ENCODE peak calls at places on chromosomes 4 and X, in six cellular contexts. One of them, this sample, is unnamed.
A peak's percentile ranks its signal among the peaks of the same experiment; 100 is the strongest.

GRCh38 chr4:173590697-173591096 is 60.7 kb upstream of the HAND2 start:
- DNase-seq in H9: no peak
- DNase-seq in IMR-90: no peak
- DNase-seq in trophoblast cell: no peak
- DNase-seq in neuronal stem cell: no peak
- DNase-seq in H1: no peak
- DNase-seq in this sample: no peak

GRCh38 chr4:181659202-181659601 is 584.0 kb upstream of the TENM3 start:
- DNase-seq in H9: no peak
- DNase-seq in trophoblast cell: no peak
- DNase-seq in neuronal stem cell: no peak
- DNase-seq in IMR-90: no peak
- DNase-seq in H1: no peak
- DNase-seq in this sample: no peak

GRCh38 chrX:38868941-38869378 is 67.7 kb downstream of the MID1IP1 start:
- DNase-seq in IMR-90: peak; percentile 75
- DNase-seq in H9: no peak
- DNase-seq in H1: no peak
- DNase-seq in neuronal stem cell: no peak
- DNase-seq in trophoblast cell: peak; percentile 45
- DNase-seq in this sample: peak; percentile 86

GRCh38 chr4:88979292-88979691 is 77.7 kb downstream of the FAM13A start:
- DNase-seq in neuronal stem cell: no peak
- DNase-seq in H1: no peak
- DNase-seq in IMR-90: peak; percentile 20
- DNase-seq in trophoblast cell: no peak
- DNase-seq in H9: no peak
- DNase-seq in this sample: peak; percentile 22

GRCh38 chrX:130245441-130245840 is 23.3 kb downstream of the ZNF280C start:
- DNase-seq in H9: no peak
- DNase-seq in neuronal stem cell: no peak
- DNase-seq in H1: no peak
- DNase-seq in IMR-90: peak; percentile 78
- DNase-seq in trophoblast cell: peak; percentile 24
- DNase-seq in this sample: peak; percentile 36

GRCh38 chr4:139884438-139884837 is 218.8 kb downstream of the MGST2 start:
- DNase-seq in H1: no peak
- DNase-seq in trophoblast cell: no peak
- DNase-seq in neuronal stem cell: no peak
- DNase-seq in H9: no peak
- DNase-seq in IMR-90: no peak
- DNase-seq in this sample: no peak

GRCh38 chr4:2685541-2685940 is 70.6 kb downstream of the TNIP2 start:
- DNase-seq in H1: no peak
- DNase-seq in neuronal stem cell: no peak
- DNase-seq in H9: no peak
- DNase-seq in trophoblast cell: no peak
- DNase-seq in IMR-90: peak; percentile 66
- DNase-seq in this sample: peak; percentile 21

GRCh38 chr4:168773388-168774195 is 236.5 kb downstream of the CBR4 start:
- DNase-seq in H1: no peak
- DNase-seq in H9: no peak
- DNase-seq in trophoblast cell: no peak
- DNase-seq in neuronal stem cell: no peak
- DNase-seq in IMR-90: no peak
- DNase-seq in this sample: no peak

GRCh38 chr4:128338634-128339355 is 51.2 kb upstream of the PGRMC2 start:
- DNase-seq in neuronal stem cell: no peak
- DNase-seq in H1: no peak
- DNase-seq in H9: no peak
- DNase-seq in trophoblast cell: no peak
- DNase-seq in IMR-90: peak; percentile 91
- DNase-seq in this sample: peak; percentile 94

GRCh38 chr4:53633608-53634007 is 42.3 kb upstream of the LNX1 start:
- DNase-seq in trophoblast cell: no peak
- DNase-seq in neuronal stem cell: no peak
- DNase-seq in IMR-90: peak; percentile 56
- DNase-seq in H9: no peak
- DNase-seq in H1: no peak
- DNase-seq in this sample: peak; percentile 77

GRCh38 chr4:163988391-163988790 is 493.9 kb downstream of the TMA16 start:
- DNase-seq in IMR-90: no peak
- DNase-seq in H9: no peak
- DNase-seq in H1: no peak
- DNase-seq in neuronal stem cell: no peak
- DNase-seq in trophoblast cell: no peak
- DNase-seq in this sample: no peak

GRCh38 chr4:120995611-120996010 is 73.1 kb upstream of the PRDM5 start:
- DNase-seq in IMR-90: no peak
- DNase-seq in trophoblast cell: no peak
- DNase-seq in neuronal stem cell: no peak
- DNase-seq in H1: no peak
- DNase-seq in H9: no peak
- DNase-seq in this sample: no peak

GRCh38 chrX:108473979-108474378 is 34.3 kb downstream of the COL4A5 start:
- DNase-seq in H1: no peak
- DNase-seq in IMR-90: no peak
- DNase-seq in trophoblast cell: no peak
- DNase-seq in neuronal stem cell: no peak
- DNase-seq in H9: no peak
- DNase-seq in this sample: no peak

DNA sequence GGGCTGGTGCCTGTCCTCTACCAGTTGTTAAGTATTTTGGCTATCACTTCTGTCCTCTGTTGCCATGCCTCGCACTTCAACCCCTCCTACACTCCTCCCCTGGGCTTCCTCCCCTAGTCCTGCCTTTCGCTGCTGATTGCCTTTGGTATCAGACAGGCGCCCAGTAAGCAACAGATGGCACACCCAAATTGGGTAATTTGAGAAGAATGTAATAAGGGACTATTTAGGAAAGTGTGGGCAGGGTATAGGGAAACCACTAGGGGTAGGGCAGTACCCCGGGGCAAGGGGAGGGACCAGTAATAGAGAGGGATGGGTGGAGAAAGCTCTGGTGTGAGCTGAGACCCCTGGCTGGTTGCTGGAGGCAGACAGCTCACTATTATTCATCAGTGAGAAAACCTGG is 172.7 kb upstream of the USP9X start:
- DNase-seq in H1: no peak
- DNase-seq in IMR-90: no peak
- DNase-seq in neuronal stem cell: no peak
- DNase-seq in H9: no peak
- DNase-seq in trophoblast cell: no peak
- DNase-seq in this sample: no peak
- H3K27ac ChIP-seq in H1: no peak overlapping the region
- H3K27ac ChIP-seq in IMR-90: no peak overlapping the region
- H3K27ac ChIP-seq in neuronal stem cell: no peak overlapping the region
- H3K27ac ChIP-seq in H9: no peak overlapping the region
- H3K27ac ChIP-seq in trophoblast cell: no peak overlapping the region
- H3K27ac ChIP-seq in this sample: no peak overlapping the region

DNA sequence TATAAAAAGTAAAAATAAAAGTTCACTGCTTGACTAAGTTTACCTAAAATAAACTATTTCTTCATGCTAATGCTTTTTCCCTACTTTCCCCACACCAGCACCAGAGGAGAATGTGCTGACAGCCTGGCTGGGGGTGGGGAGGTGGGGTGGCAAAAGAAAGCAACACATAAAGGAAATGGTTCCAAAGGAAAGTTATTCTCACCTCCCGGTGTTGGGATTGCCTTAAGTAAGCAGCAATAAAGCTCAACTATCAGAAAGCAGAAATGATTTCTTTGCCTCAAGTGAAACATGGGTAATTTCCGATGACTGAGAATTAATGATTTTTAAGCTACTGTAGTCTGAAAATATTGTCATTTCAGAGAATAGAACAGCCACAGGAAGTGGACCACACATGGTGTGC is 84.5 kb upstream of the DKK2 start:
- DNase-seq in IMR-90: no peak
- DNase-seq in H1: no peak
- DNase-seq in trophoblast cell: no peak
- DNase-seq in H9: no peak
- DNase-seq in neuronal stem cell: peak; percentile 0
- DNase-seq in this sample: no peak
- H4K91ac ChIP-seq in IMR-90: no peak overlapping the region
- H4K91ac ChIP-seq in H1: no peak overlapping the region
- H4K91ac ChIP-seq in trophoblast cell: no peak overlapping the region
- H4K91ac ChIP-seq in H9: no peak overlapping the region
- H4K91ac ChIP-seq in neuronal stem cell: no peak overlapping the region
- H4K91ac ChIP-seq in this sample: no peak overlapping the region

GRCh38 chr4:186240848-186241491 is 13.7 kb downstream of the KLKB1 start:
- DNase-seq in H1: no peak
- DNase-seq in IMR-90: no peak
- DNase-seq in trophoblast cell: no peak
- DNase-seq in H9: no peak
- DNase-seq in neuronal stem cell: no peak
- DNase-seq in this sample: no peak
- H3K27ac ChIP-seq in H1: no peak overlapping the region
- H3K27ac ChIP-seq in IMR-90: no peak overlapping the region
- H3K27ac ChIP-seq in trophoblast cell: no peak overlapping the region
- H3K27ac ChIP-seq in H9: peak overlapping the region; percentile 3
- H3K27ac ChIP-seq in neuronal stem cell: no peak overlapping the region
- H3K27ac ChIP-seq in this sample: no peak overlapping the region

GRCh38 chr4:8766610-8767009 is 105.0 kb downstream of the HMX1 start:
- DNase-seq in H1: no peak
- DNase-seq in IMR-90: no peak
- DNase-seq in trophoblast cell: no peak
- DNase-seq in H9: no peak
- DNase-seq in neuronal stem cell: no peak
- DNase-seq in this sample: no peak
- H4K91ac ChIP-seq in H1: no peak overlapping the region
- H4K91ac ChIP-seq in IMR-90: no peak overlapping the region
- H4K91ac ChIP-seq in trophoblast cell: no peak overlapping the region
- H4K91ac ChIP-seq in H9: no peak overlapping the region
- H4K91ac ChIP-seq in neuronal stem cell: no peak overlapping the region
- H4K91ac ChIP-seq in this sample: no peak overlapping the region

GRCh38 chr4:704971-705277 is 708 bp upstream of the PCGF3 start:
- DNase-seq in H1: no peak
- DNase-seq in H9: no peak
- DNase-seq in trophoblast cell: no peak
- DNase-seq in neuronal stem cell: no peak
- DNase-seq in IMR-90: no peak
- DNase-seq in this sample: no peak
- H3K27ac ChIP-seq in H1: no peak overlapping the region
- H3K27ac ChIP-seq in H9: no peak overlapping the region
- H3K27ac ChIP-seq in trophoblast cell: no peak overlapping the region
- H3K27ac ChIP-seq in neuronal stem cell: no peak overlapping the region
- H3K27ac ChIP-seq in IMR-90: no peak overlapping the region
- H3K27ac ChIP-seq in this sample: no peak overlapping the region

GRCh38 chrX:15747626-15748173 is 9.6 kb downstream of the CA5B start:
- DNase-seq in neuronal stem cell: no peak
- DNase-seq in H1: no peak
- DNase-seq in trophoblast cell: no peak
- DNase-seq in IMR-90: no peak
- DNase-seq in H9: no peak
- DNase-seq in this sample: no peak
- H4K91ac ChIP-seq in neuronal stem cell: no peak overlapping the region
- H4K91ac ChIP-seq in H1: no peak overlapping the region
- H4K91ac ChIP-seq in trophoblast cell: peak overlapping the region; percentile 47
- H4K91ac ChIP-seq in IMR-90: no peak overlapping the region
- H4K91ac ChIP-seq in H9: no peak overlapping the region
- H4K91ac ChIP-seq in this sample: no peak overlapping the region

GRCh38 chrX:81121513-81122363 is 80.0 kb downstream of the HMGN5 start:
- DNase-seq in IMR-90: peak; percentile 90
- DNase-seq in H1: peak; percentile 61
- DNase-seq in H9: peak; percentile 91
- DNase-seq in neuronal stem cell: peak; percentile 84
- DNase-seq in trophoblast cell: peak; percentile 68
- DNase-seq in this sample: peak; percentile 95
- H3K27ac ChIP-seq in IMR-90: no peak overlapping the region
- H3K27ac ChIP-seq in H1: no peak overlapping the region
- H3K27ac ChIP-seq in H9: peak overlapping the region; percentile 59
- H3K27ac ChIP-seq in neuronal stem cell: peak overlapping the region; percentile 82
- H3K27ac ChIP-seq in trophoblast cell: no peak overlapping the region
- H3K27ac ChIP-seq in this sample: peak overlapping the region; percentile 60

This sample was measured in mesenchymal stem cell.